ENCODE peak calls at places on chromosomes 12 and 14, in six cellular contexts. T is aorta, W is fibroblast of lung, G is upper lobe of left lung, F is mucosa of descending colon, H is right lobe of liver. O is an unnamed sample.

GRCh38 chr12:32820376-32820931 is 64.8 kb upstream of the YARS2 start:
- DNase-seq in T (no peak), W (no peak), G (no peak), F (no peak), H (no peak), O (no peak)

GRCh38 chr12:124512667-124513296 is 54.6 kb downstream of the NCOR2 start:
- DNase-seq in T (peak; percentile 90), W (peak; percentile 93), G (peak; percentile 90), F (peak; percentile 79), H (peak; percentile 86), O (peak; percentile 75)

GRCh38 chr12:112738531-112738930 is 53.0 kb upstream of the RPH3A start:
- DNase-seq in T (no peak), W (no peak), G (no peak), F (no peak), H (no peak), O (no peak)

GRCh38 chr12:74903522-74903921 is 306.1 kb downstream of the KCNC2 start:
- DNase-seq in T (no peak), W (no peak), G (no peak), F (no peak), H (no peak), O (no peak)

GRCh38 chr12:54352022-54352531 is 12.2 kb downstream of the GPR84 start:
- DNase-seq in T (peak; percentile 75), W (peak; percentile 62), G (peak; percentile 84), F (no peak), H (no peak), O (no peak)

GRCh38 chr12:85441740-85442139 is 161.7 kb downstream of the ALX1 start:
- DNase-seq in T (no peak), W (peak; percentile 11), G (no peak), F (peak; percentile 25), H (no peak), O (peak; percentile 16)

GRCh38 chr12:4346931-4347330 is 25.9 kb downstream of the TIGAR start:
- DNase-seq in T (no peak), W (no peak), G (no peak), F (no peak), H (no peak), O (no peak)

GRCh38 chr12:3641428-3641883 is 111.5 kb downstream of the CRACR2A start:
- DNase-seq in T (no peak), W (peak; percentile 44), G (no peak), F (no peak), H (no peak), O (no peak)

GRCh38 chr14:94174622-94175402 is 690 bp downstream of the PPP4R4 start:
- DNase-seq in T (no peak), W (no peak), G (no peak), F (no peak), H (peak; percentile 35), O (no peak)

GRCh38 chr14:51639668-51640316 is 11.9 kb upstream of the FRMD6 start:
- DNase-seq in T (no peak), W (no peak), G (no peak), F (no peak), H (no peak), O (no peak)

GRCh38 chr14:64841772-64842490 is 37.8 kb downstream of the SPTB start:
- DNase-seq in T (peak; percentile 76), W (no peak), G (no peak), F (no peak), H (no peak), O (no peak)

GRCh38 chr12:53052419-53053222 is 2.8 kb downstream of the TNS2 start:
- DNase-seq in T (peak; percentile 94), W (peak; percentile 92), G (no peak), F (peak; percentile 93), H (peak; percentile 90), O (peak; percentile 56)

GRCh38 chr12:99059824-99060526 is 414.9 kb downstream of the APAF1 start:
- DNase-seq in T (peak; percentile 66), W (peak; percentile 8), G (no peak), F (no peak), H (no peak), O (no peak)

GRCh38 chr12:54584128-54584527 is 4.3 kb downstream of the PPP1R1A start:
- DNase-seq in T (no peak), W (no peak), G (peak; percentile 69), F (no peak), H (no peak), O (no peak)

GRCh38 chr14:59123526-59123925 is 64.9 kb upstream of the DAAM1 start:
- DNase-seq in T (no peak), W (peak; percentile 54), G (no peak), F (no peak), H (no peak), O (no peak)

GRCh38 chr12:48618541-48618940 is 48.7 kb upstream of the LALBA start:
- DNase-seq in T (peak; percentile 64), W (peak; percentile 76), G (no peak), F (peak; percentile 87), H (peak; percentile 48), O (peak; percentile 75)

GRCh38 chr14:93970967-93971634 is 5.3 kb downstream of the ASB2 start:
- DNase-seq in T (no peak), W (no peak), G (no peak), F (peak; percentile 57), H (no peak), O (peak; percentile 46)

GRCh38 chr12:45415393-45415817 is 199.5 kb downstream of the ANO6 start:
- DNase-seq in T (peak; percentile 82), W (peak; percentile 98), G (no peak), F (no peak), H (peak; percentile 27), O (peak; percentile 6)

GRCh38 chr12:30806989-30807694 is 52.4 kb upstream of the CAPRIN2 start:
- DNase-seq in T (no peak), W (peak; percentile 86), G (no peak), F (peak; percentile 49), H (no peak), O (peak; percentile 59)

GRCh38 chr14:104656014-104656714 is 33.3 kb upstream of the INF2 start:
- DNase-seq in T (no peak), W (no peak), G (peak; percentile 65), F (no peak), H (no peak), O (no peak)

GRCh38 chr14:80621701-80622100 is 319.8 kb downstream of the CEP128 start:
- DNase-seq in T (no peak), W (peak; percentile 88), G (no peak), F (no peak), H (no peak), O (no peak)

GRCh38 chr14:104390941-104391901 is 188.3 kb upstream of the C14orf180 start:
- DNase-seq in T (no peak), W (no peak), G (peak; percentile 69), F (no peak), H (no peak), O (no peak)

GRCh38 chr14:24726480-24726879 is 92.5 kb upstream of the GZMB start:
- DNase-seq in T (no peak), W (no peak), G (peak; percentile 36), F (no peak), H (no peak), O (no peak)

GRCh38 chr14:82080319-82080718 is 546.7 kb upstream of the SEL1L start:
- DNase-seq in T (no peak), W (no peak), G (no peak), F (no peak), H (no peak), O (no peak)

GRCh38 chr14:105309371-105309770 is 5.2 kb upstream of the PACS2 start:
- DNase-seq in T (no peak), W (no peak), G (no peak), F (no peak), H (no peak), O (no peak)

GRCh38 chr12:79274571-79275064 is 410.0 kb downstream of the SYT1 start:
- DNase-seq in T (no peak), W (no peak), G (no peak), F (no peak), H (no peak), O (no peak)

GRCh38 chr12:32681272-32681671 is 2.2 kb downstream of the DNM1L start:
- DNase-seq in T (no peak), W (no peak), G (no peak), F (no peak), H (no peak), O (no peak)

GRCh38 chr14:95462491-95462890 is 54.0 kb downstream of the SYNE3 start:
- DNase-seq in T (no peak), W (no peak), G (no peak), F (no peak), H (no peak), O (no peak)

GRCh38 chr12:122072031-122072970 is 6.3 kb upstream of the MLXIP start:
- DNase-seq in T (peak; percentile 63), W (peak; percentile 94), G (no peak), F (peak; percentile 50), H (peak; percentile 53), O (no peak)

GRCh38 chr14:91878274-91878673 is 10.9 kb upstream of the TC2N start:
- DNase-seq in T (no peak), W (no peak), G (no peak), F (no peak), H (no peak), O (no peak)
- H3K36me3 ChIP-seq in T (peaks cover 3% of the 10 kb centered on the region), W (peaks cover 6% of the 10 kb centered on the region), G (peaks cover 8% of the 10 kb centered on the region), F (no peaks in the 10 kb centered on the region), H (no peaks in the 10 kb centered on the region), O (no peaks in the 10 kb centered on the region)

DNA sequence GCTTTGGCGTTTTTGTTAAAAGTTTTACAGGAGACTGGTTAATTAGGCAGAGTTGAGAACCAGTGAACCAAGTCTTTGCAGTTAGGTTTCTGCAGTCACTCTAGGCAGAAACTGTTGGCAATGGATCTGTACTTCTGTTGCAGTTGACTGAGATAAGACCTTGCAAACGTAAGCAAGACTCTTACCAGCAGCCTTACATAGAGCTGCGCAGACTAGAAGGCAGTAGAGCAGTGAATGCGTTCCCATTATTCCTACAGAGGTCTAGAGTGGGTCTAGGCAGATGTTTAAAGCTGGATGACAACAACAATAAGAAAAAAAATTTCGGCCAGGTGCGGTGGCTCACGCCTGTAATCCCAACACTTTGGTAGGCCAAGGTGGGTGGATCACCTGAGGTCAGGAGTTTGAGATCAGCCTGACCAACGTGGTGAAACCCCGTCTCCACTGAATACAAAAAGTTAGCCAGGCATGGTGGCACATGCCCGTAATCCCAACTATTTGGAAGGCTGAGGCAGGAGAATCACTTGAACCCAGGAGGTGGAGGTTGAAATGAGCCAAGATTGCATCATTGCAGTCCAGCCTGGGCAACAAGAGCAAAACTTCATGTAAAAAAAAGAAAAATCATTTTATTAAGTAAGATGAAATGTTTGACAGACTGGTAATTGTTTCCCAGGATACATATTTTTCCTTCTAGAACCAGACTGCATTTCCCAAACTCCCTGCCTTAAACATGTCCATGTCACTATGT is 12.3 kb downstream of the RNASE9 start:
- DNase-seq in T (no peak), W (no peak), G (no peak), F (no peak), H (no peak), O (no peak)
- H3K4me1 ChIP-seq in T (no peaks in the 10 kb centered on the region), W (no peaks in the 10 kb centered on the region), G (no peaks in the 10 kb centered on the region), F (no peaks in the 10 kb centered on the region), H (no peaks in the 10 kb centered on the region), O (no peaks in the 10 kb centered on the region)

GRCh38 chr14:98858158-98858557 is 413.8 kb downstream of the BCL11B start:
- DNase-seq in T (no peak), W (no peak), G (no peak), F (no peak), H (no peak), O (no peak)
- H3K36me3 ChIP-seq in T (no peaks in the 10 kb centered on the region), W (no peaks in the 10 kb centered on the region), G (no peaks in the 10 kb centered on the region), F (no peaks in the 10 kb centered on the region), H (no peaks in the 10 kb centered on the region), O (no peaks in the 10 kb centered on the region)

DNA sequence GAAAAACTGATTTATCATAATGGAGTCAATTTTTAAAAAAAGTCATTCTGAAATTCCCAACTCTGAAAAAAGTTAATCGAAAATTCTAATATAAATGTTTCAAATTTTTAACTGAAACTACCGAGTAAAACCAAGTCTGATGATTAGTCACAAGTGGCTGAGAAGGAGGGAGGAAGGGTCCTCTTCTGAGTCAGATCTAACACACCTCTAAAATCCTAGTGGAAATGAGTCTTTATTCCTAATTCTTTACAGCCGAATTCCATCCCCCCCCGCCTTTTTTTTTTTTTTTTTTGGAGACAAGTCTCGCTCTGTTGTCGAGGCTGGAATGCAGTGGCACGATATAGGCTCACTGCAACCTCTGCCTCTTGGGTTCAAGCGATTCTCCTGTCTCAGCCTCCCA is 37.9 kb downstream of the RAD9B start:
- DNase-seq in T (no peak), W (no peak), G (no peak), F (no peak), H (no peak), O (no peak)
- H3K4me1 ChIP-seq in T (no peaks in the 10 kb centered on the region), W (peaks cover 3% of the 10 kb centered on the region), G (peaks cover 31% of the 10 kb centered on the region), F (peaks cover 44% of the 10 kb centered on the region), H (peaks cover 42% of the 10 kb centered on the region), O (no peaks in the 10 kb centered on the region)